ENCODE peak calls at places on chromosome 4, in seven cellular contexts. Y is GM23248, Z is SJSA1, D is breast epithelium, O is IMR-90, B is heart right ventricle, W is mesendoderm. K is an unnamed sample. For H3K36me3, the result is how much of the 10 kb centered on the place peaks cover.

GRCh38 chr4:118280501-118281218 is 72.1 kb downstream of the PRSS12 start:
- DNase-seq in Y (peak), Z (peak), D (peak), O (peak), B (peak), W (peak), K (no peak)

GRCh38 chr4:183823394-183823793 is 81.7 kb upstream of the STOX2 start:
- DNase-seq in Y (peak), Z (no peak), D (no peak), O (peak), B (no peak), W (peak), K (no peak)

GRCh38 chr4:114019972-114020358 is 40.5 kb upstream of the ARSJ start:
- DNase-seq in Y (no peak), Z (no peak), D (no peak), O (no peak), B (no peak), W (no peak), K (no peak)

GRCh38 chr4:73222466-73223257 is 35.9 kb downstream of the ANKRD17 start:
- DNase-seq in Y (peak), Z (peak), D (peak), O (peak), B (peak), W (peak), K (no peak)

GRCh38 chr4:41339812-41340809 is 83.4 kb downstream of the UCHL1 start:
- DNase-seq in Y (peak), Z (no peak), D (no peak), O (peak), B (peak), W (peak), K (no peak)

GRCh38 chr4:52199574-52200338 is 148.7 kb downstream of the SPATA18 start:
- DNase-seq in Y (peak), Z (no peak), D (no peak), O (peak), B (no peak), W (peak), K (no peak)

GRCh38 chr4:144355809-144356757 is 215.6 kb upstream of the GYPA start:
- DNase-seq in Y (peak), Z (peak), D (no peak), O (peak), B (no peak), W (peak), K (no peak)

GRCh38 chr4:184845367-184846011 is 19.7 kb upstream of the ACSL1 start:
- DNase-seq in Y (peak), Z (peak), D (no peak), O (peak), B (no peak), W (no peak), K (no peak)

GRCh38 chr4:55458611-55459010 is 62.9 kb downstream of the TMEM165 start:
- DNase-seq in Y (peak), Z (no peak), D (no peak), O (peak), B (no peak), W (no peak), K (no peak)

GRCh38 chr4:55458164-55458563 is 62.4 kb downstream of the TMEM165 start:
- DNase-seq in Y (peak), Z (peak), D (no peak), O (peak), B (no peak), W (peak), K (no peak)
- H3K4me3 ChIP-seq in Y (peak), Z (no peak), D (no peak), O (no peak), B (no peak), W (no peak), K (no peak)

GRCh38 chr4:67040315-67040714 is 505.0 kb downstream of the CENPC start:
- DNase-seq in Y (no peak), Z (no peak), D (no peak), O (no peak), B (no peak), W (no peak), K (no peak)

GRCh38 chr4:67035986-67036385 is 509.3 kb downstream of the CENPC start:
- DNase-seq in Y (no peak), Z (no peak), D (no peak), O (no peak), B (no peak), W (no peak), K (no peak)

GRCh38 chr4:67037489-67037888 is 507.8 kb downstream of the CENPC start:
- DNase-seq in Y (no peak), Z (no peak), D (no peak), O (no peak), B (no peak), W (no peak), K (no peak)

GRCh38 chr4:67035501-67035900 is 509.8 kb downstream of the CENPC start:
- DNase-seq in Y (peak), Z (peak), D (no peak), O (no peak), B (no peak), W (no peak), K (no peak)

DNA sequence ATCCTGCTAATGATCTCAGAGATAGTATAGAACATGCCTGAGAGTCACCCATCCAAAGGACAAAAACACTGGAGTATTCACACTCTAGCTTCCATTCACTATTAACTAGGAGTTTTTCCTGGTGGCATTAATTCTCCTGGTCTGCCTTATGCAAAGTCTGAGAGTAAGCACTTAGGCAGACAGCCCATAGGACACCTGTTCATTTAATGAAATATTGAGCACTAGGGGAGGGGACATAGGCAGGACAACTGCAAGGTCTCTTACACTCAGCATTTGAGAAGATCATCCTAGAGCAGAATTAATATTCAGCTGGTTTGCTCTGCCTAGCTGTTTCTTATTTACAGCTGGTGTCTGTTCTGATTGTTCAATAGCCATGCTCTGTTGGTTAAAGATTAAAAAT is 508.5 kb downstream of the CENPC start:
- DNase-seq in Y (no peak), Z (no peak), D (no peak), O (no peak), B (no peak), W (no peak), K (no peak)
- H3K27ac ChIP-seq in Y (no peak), Z (no peak), D (no peak), O (no peak), B (no peak), W (no peak), K (no peak)

GRCh38 chr4:6852582-6852981 is 57.0 kb upstream of the TBC1D14 start:
- DNase-seq in Y (no peak), Z (no peak), D (no peak), O (no peak), B (no peak), W (no peak), K (no peak)
- H3K36me3 ChIP-seq in Y (under half), Z (under half), D (under half), O (under half), B (half or more), W (under half), K (under half)

GRCh38 chr4:125390126-125390525 is 75.4 kb downstream of the FAT4 start:
- DNase-seq in Y (peak), Z (peak), D (no peak), O (peak), B (peak), W (no peak), K (no peak)

GRCh38 chr4:125392683-125393082 is 77.9 kb downstream of the FAT4 start:
- DNase-seq in Y (no peak), Z (no peak), D (no peak), O (no peak), B (no peak), W (no peak), K (no peak)

GRCh38 chr4:125389713-125390112 is 75.0 kb downstream of the FAT4 start:
- DNase-seq in Y (peak), Z (peak), D (no peak), O (peak), B (no peak), W (peak), K (no peak)

GRCh38 chr4:125388653-125389052 is 73.9 kb downstream of the FAT4 start:
- DNase-seq in Y (peak), Z (peak), D (no peak), O (peak), B (no peak), W (no peak), K (no peak)

GRCh38 chr4:125390727-125391126 is 76.0 kb downstream of the FAT4 start:
- DNase-seq in Y (no peak), Z (no peak), D (no peak), O (no peak), B (no peak), W (no peak), K (no peak)
- H3K4me3 ChIP-seq in Y (peak), Z (no peak), D (no peak), O (peak), B (no peak), W (no peak), K (no peak)

GRCh38 chr4:57068237-57068981 is 41.8 kb downstream of the IGFBP7 start:
- DNase-seq in Y (no peak), Z (no peak), D (no peak), O (no peak), B (no peak), W (no peak), K (no peak)
- H3K27ac ChIP-seq in Y (no peak), Z (peak), D (no peak), O (peak), B (peak), W (no peak), K (no peak)

GRCh38 chr4:7765676-7766075 is 174.0 kb downstream of the AFAP1 start:
- DNase-seq in Y (no peak), Z (no peak), D (no peak), O (no peak), B (no peak), W (no peak), K (no peak)
- H3K36me3 ChIP-seq in Y (half or more), Z (half or more), D (under half), O (half or more), B (half or more), W (under half), K (half or more)

GRCh38 chr4:6200922-6201362 is 593 bp upstream of the JAKMIP1 start:
- DNase-seq in Y (no peak), Z (no peak), D (no peak), O (no peak), B (no peak), W (peak), K (no peak)
- H3K4me3 ChIP-seq in Y (no peak), Z (no peak), D (peak), O (no peak), B (peak), W (peak), K (peak)

GRCh38 chr4:83527671-83528070 is 8.2 kb upstream of the GPAT3 start:
- DNase-seq in Y (no peak), Z (no peak), D (no peak), O (no peak), B (no peak), W (no peak), K (no peak)

GRCh38 chr4:83522239-83522638 is 13.7 kb upstream of the GPAT3 start:
- DNase-seq in Y (no peak), Z (no peak), D (no peak), O (no peak), B (no peak), W (no peak), K (no peak)
- H3K27ac ChIP-seq in Y (no peak), Z (no peak), D (no peak), O (no peak), B (no peak), W (no peak), K (no peak)

GRCh38 chr4:168678751-168679366 is 182.0 kb downstream of the PALLD start:
- DNase-seq in Y (no peak), Z (no peak), D (no peak), O (no peak), B (no peak), W (no peak), K (no peak)

GRCh38 chr4:168674869-168675268 is 178.0 kb downstream of the PALLD start:
- DNase-seq in Y (no peak), Z (no peak), D (no peak), O (peak), B (no peak), W (no peak), K (no peak)

GRCh38 chr4:168677063-168677462 is 180.2 kb downstream of the PALLD start:
- DNase-seq in Y (no peak), Z (no peak), D (no peak), O (no peak), B (no peak), W (no peak), K (no peak)

GRCh38 chr4:168679397-168680176 is 182.7 kb downstream of the PALLD start:
- DNase-seq in Y (no peak), Z (no peak), D (no peak), O (peak), B (no peak), W (no peak), K (no peak)

DNA sequence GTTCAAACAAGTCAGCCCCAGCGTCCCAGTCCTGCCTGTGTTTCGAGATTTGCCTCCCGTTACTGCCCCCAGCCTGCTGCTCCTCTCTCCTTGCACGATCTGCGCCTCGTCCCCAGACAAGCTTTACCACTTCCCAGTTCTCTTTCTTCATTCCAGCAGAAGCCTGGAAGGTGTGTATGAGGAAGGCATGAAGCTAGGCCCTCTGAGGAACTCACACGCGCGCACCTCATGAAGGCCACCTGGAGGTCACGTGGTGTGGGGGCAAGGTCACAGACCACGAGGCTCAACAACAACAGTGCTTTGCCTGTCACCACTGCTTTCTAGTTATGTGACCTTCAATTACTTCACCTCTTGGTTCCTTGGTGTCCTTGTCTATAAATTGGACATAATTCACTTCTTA is 181.0 kb downstream of the PALLD start:
- DNase-seq in Y (no peak), Z (no peak), D (no peak), O (no peak), B (no peak), W (no peak), K (no peak)
- H3K36me3 ChIP-seq in Y (under half), Z (under half), D (under half), O (under half), B (under half), W (under half), K (under half)

K was measured in lower lobe of right lung.